ENCODE peak calls at places on chromosome 3, in eight cellular contexts. U is CD8-positive, alpha-beta T cell; R is lower lobe of right lung; D is breast epithelium; O is cardiac muscle cell; H is IMR-90; L is body of pancreas; G is aorta. Q is an unnamed sample.

GRCh38 chr3:125641901-125642300 is 46.6 kb upstream of the OSBPL11 start:
- DNase-seq in U (no peak), L (no peak), D (no peak), O (no peak), G (no peak), R (no peak), H (no peak), Q (no peak)

GRCh38 chr3:145087038-145087437 is 1073.9 kb downstream of the PLOD2 start:
- DNase-seq in O (no peak), D (no peak), G (no peak), R (no peak), H (no peak), U (no peak), L (no peak), Q (no peak)

GRCh38 chr3:136267235-136267634 is 17.1 kb downstream of the PCCB start:
- DNase-seq in L (no peak), H (no peak), U (no peak), D (no peak), G (no peak), R (no peak), O (no peak), Q (no peak)

GRCh38 chr3:151765685-151766084 is 32.0 kb downstream of the AADACL2 start:
- DNase-seq in H (no peak), G (no peak), U (no peak), O (no peak), R (no peak), D (no peak), L (no peak), Q (no peak)

GRCh38 chr3:149395107-149396089 is 17.9 kb upstream of the TM4SF1 start:
- DNase-seq in O (peak; percentile 36), H (peak; percentile 67), L (peak; percentile 64), G (no peak), U (no peak), R (no peak), D (no peak), Q (no peak)

GRCh38 chr3:126393563-126393962 is 1.1 kb upstream of the CFAP100 start:
- DNase-seq in D (no peak), L (no peak), U (no peak), R (no peak), O (no peak), G (peak; percentile 41), H (no peak), Q (no peak)

GRCh38 chr3:180829409-180830405 is 82.8 kb upstream of the FXR1 start:
- DNase-seq in L (no peak), R (no peak), O (no peak), U (no peak), G (no peak), D (no peak), H (no peak), Q (no peak)

GRCh38 chr3:196166741-196167140 is 44.5 kb downstream of the ZDHHC19 start:
- DNase-seq in H (no peak), U (no peak), L (no peak), O (no peak), R (no peak), D (no peak), G (no peak), Q (no peak)

GRCh38 chr3:85801955-85802354 is 843.2 kb downstream of the CADM2 start:
- DNase-seq in H (no peak), U (no peak), L (peak; percentile 12), D (no peak), R (no peak), G (no peak), O (peak; percentile 35), Q (peak; percentile 79)

GRCh38 chr3:126131881-126132750 is 48.2 kb upstream of the SLC41A3 start:
- DNase-seq in O (no peak), U (no peak), D (no peak), G (peak; percentile 56), R (peak; percentile 28), L (peak; percentile 2), H (no peak), Q (peak; percentile 4)

GRCh38 chr3:191425322-191425734 is 35.6 kb upstream of the PYDC2 start:
- DNase-seq in R (no peak), D (no peak), O (no peak), G (no peak), H (no peak), U (no peak), L (no peak), Q (no peak)

GRCh38 chr3:132787616-132788015 is 65.4 kb upstream of the NPHP3 start:
- DNase-seq in H (no peak), O (no peak), U (no peak), R (no peak), G (no peak), L (no peak), D (no peak), Q (no peak)

GRCh38 chr3:189908646-189909045 is 212.1 kb downstream of the P3H2 start:
- DNase-seq in R (no peak), H (peak; percentile 72), L (no peak), D (no peak), U (no peak), O (no peak), G (no peak), Q (no peak)

GRCh38 chr3:158771577-158771976 is 30.3 kb upstream of the MFSD1 start:
- DNase-seq in R (no peak), U (no peak), D (no peak), G (no peak), H (no peak), L (no peak), O (no peak), Q (no peak)

GRCh38 chr3:194167873-194168272 is 31.9 kb downstream of the HES1 start:
- DNase-seq in O (no peak), H (no peak), L (no peak), G (no peak), U (no peak), R (no peak), D (no peak), Q (no peak)

GRCh38 chr3:194168994-194169393 is 33.0 kb downstream of the HES1 start:
- DNase-seq in G (no peak), D (no peak), R (no peak), H (no peak), O (no peak), U (no peak), L (no peak), Q (no peak)

GRCh38 chr3:194166682-194167479 is 30.9 kb downstream of the HES1 start:
- DNase-seq in G (no peak), U (no peak), O (peak; percentile 28), L (peak; percentile 36), R (no peak), H (no peak), D (no peak), Q (peak; percentile 63)

GRCh38 chr3:194165619-194166018 is 29.7 kb downstream of the HES1 start:
- DNase-seq in H (no peak), R (no peak), O (no peak), G (no peak), D (no peak), L (no peak), U (no peak), Q (no peak)

GRCh38 chr3:194167480-194167862 is 31.5 kb downstream of the HES1 start:
- DNase-seq in U (no peak), D (no peak), H (no peak), G (no peak), L (no peak), R (no peak), O (no peak), Q (no peak)
- H3K4me3 ChIP-seq in U (no peak overlapping the region), D (no peak overlapping the region), H (no peak overlapping the region), G (no peak overlapping the region), L (no peak overlapping the region), R (no peak overlapping the region), O (no peak overlapping the region), Q (no peak overlapping the region)

GRCh38 chr3:36924748-36925521 is 19.9 kb downstream of the TRANK1 start:
- DNase-seq in D (no peak), U (no peak), O (no peak), H (no peak), L (no peak), R (no peak), G (no peak), Q (no peak)
- H3K4me3 ChIP-seq in D (no peak overlapping the region), U (no peak overlapping the region), O (no peak overlapping the region), H (no peak overlapping the region), L (no peak overlapping the region), R (no peak overlapping the region), G (no peak overlapping the region), Q (no peak overlapping the region)

DNA sequence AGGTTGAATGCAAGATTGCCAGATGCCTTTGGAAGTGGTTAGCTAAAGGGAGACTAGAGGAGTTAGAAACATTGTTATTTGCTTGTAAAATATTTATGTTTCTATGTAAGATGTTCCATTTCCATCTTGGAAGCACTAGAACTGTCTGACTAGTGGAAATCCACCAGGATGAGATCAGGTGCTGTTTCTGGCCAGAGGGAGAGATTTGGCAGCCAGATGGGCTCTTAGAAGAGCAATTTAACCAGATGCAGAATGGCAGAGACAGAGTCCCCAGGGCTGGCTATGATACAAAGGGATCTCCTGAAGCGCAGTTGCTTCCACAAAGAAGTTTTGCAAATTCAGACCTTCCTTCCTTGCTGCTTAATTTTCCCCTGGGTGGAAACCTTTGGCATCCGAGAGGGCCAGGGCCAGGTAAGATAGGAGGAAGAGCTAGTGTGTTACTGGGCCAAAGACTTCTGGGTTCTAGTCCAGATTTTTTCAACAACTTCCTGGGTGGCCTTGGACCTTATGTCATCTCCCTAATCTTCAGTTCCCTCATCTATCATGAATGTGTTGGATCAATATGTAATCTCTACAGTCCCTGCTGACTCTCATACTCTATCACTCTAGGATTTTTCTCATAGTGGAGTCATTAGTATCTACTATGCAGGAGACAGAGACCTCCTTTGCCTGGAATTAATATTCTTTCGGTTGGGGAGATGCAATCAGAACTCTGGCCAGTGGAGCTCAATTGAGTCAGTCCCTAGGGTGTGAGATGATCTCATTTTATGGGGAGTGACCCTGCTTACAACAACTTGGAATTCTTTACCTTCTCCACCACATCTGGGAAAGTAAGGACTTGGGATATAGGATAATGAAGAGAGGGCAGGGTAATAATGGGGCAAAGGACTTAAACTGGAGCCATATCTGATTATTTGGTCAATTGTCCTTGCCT is 41.1 kb upstream of the NDUFB4 start:
- DNase-seq in L (no peak), H (no peak), U (no peak), R (no peak), D (no peak), G (no peak), O (no peak), Q (no peak)
- H3K4me3 ChIP-seq in L (no peak overlapping the region), H (no peak overlapping the region), U (no peak overlapping the region), R (no peak overlapping the region), D (no peak overlapping the region), G (no peak overlapping the region), O (no peak overlapping the region), Q (no peak overlapping the region)

DNA sequence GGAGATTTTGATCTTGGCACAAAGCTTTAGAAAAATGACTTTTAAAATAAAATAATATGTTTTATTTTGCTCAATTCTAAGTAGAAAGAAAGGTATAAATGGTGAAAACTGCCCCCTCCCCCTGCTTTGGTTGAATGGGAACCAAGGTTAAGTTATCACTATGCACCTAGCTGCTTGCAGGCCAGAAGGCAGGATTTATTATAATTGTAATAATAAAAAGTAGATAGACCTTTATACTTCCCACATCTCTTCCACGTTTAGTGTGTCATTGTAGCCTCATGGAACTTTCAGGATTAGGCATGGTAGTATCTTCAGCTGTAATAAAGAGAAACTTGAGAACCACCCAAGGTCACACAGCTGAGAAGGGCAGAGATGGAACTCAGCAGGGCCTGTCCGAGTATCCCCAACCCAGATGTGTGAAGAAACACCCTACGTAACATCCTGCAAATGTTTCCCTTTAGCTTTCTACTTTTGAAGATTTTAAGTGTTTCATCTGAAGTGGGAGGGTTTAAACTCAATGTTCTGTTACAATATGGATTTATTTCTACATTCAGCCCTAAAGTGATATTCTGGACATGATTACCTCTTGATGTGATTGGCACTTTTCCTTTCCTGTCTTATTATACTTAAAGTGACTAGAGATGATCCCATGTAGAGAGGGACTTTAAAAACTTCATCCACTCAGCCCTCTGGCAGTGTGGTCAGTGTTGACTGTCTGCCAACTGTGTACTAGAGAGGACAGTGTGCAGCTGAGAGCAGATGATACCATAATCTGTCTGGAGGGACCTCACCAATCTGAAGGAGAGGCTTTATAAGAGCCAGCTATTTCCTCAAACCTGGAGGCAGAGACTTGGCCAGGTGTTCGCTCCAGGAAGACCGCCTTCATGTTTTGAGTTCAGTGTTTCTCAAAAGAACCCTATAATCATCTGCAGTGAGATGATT is 282.5 kb upstream of the TRIM42 start:
- DNase-seq in H (no peak), D (no peak), L (no peak), O (peak; percentile 14), R (no peak), U (no peak), G (no peak), Q (peak; percentile 27)
- H3K4me3 ChIP-seq in H (no peak overlapping the region), D (no peak overlapping the region), L (no peak overlapping the region), O (no peak overlapping the region), R (no peak overlapping the region), U (no peak overlapping the region), G (no peak overlapping the region), Q (no peak overlapping the region)

Q was measured in HAP-1.